ENCODE peak calls at places on chromosomes 7 and 10, in nine cellular contexts. J is astrocyte of the spinal cord, Y is neural progenitor cell, E is endothelial cell of umbilical vein, Q is hepatocyte, T is left ventricle myocardium inferior, H is mucosa of descending colon, V is endothelial cell, M is RWPE1. D is an unnamed sample.
A peak's percentile ranks its signal among the peaks of the same experiment; 100 is the strongest.

GRCh38 chr7:9822458-9823290 is 1151.0 kb upstream of the PHF14 start:
- DNase-seq in Y (no peak), M (no peak), J (no peak), V (no peak), E (no peak), Q (no peak), H (no peak), T (no peak), D (no peak)

GRCh38 chr7:7201583-7202374 is 19.4 kb downstream of the C1GALT1 start:
- DNase-seq in M (peak; percentile 51), J (no peak), V (peak; percentile 29), T (no peak), E (no peak), H (peak; percentile 74), Y (peak; percentile 42), Q (peak; percentile 34), D (peak; percentile 16)

GRCh38 chr7:65448824-65449504 is 75.3 kb downstream of the ZNF92 start:
- DNase-seq in T (no peak), Q (no peak), J (peak; percentile 83), V (no peak), H (no peak), Y (no peak), M (peak; percentile 78), E (peak; percentile 31), D (no peak)

GRCh38 chr10:124646483-124647352 is 97.5 kb downstream of the FAM53B start:
- DNase-seq in H (peak; percentile 64), T (peak; percentile 80), V (no peak), Q (peak; percentile 80), E (peak; percentile 95), M (peak; percentile 48), Y (no peak), J (peak; percentile 51), D (no peak)

GRCh38 chr7:118755067-118755625 is 530.6 kb downstream of the ANKRD7 start:
- DNase-seq in Y (no peak), J (no peak), Q (no peak), V (no peak), T (no peak), M (peak; percentile 68), H (no peak), E (no peak), D (no peak)

GRCh38 chr7:90760892-90761291 is 164.8 kb downstream of the CDK14 start:
- DNase-seq in M (no peak), V (no peak), T (no peak), H (no peak), E (no peak), Q (no peak), J (no peak), Y (no peak), D (no peak)

GRCh38 chr7:133114519-133114918 is 32.6 kb upstream of the CHCHD3 start:
- DNase-seq in T (no peak), Y (no peak), J (no peak), Q (no peak), M (no peak), H (no peak), E (no peak), V (no peak), D (no peak)

GRCh38 chr7:106092204-106092603 is 19.9 kb downstream of the SYPL1 start:
- DNase-seq in H (no peak), M (no peak), V (no peak), J (no peak), Q (no peak), E (no peak), Y (no peak), T (no peak), D (no peak)

GRCh38 chr7:12584940-12585339 is 14.4 kb downstream of the SCIN start:
- DNase-seq in H (peak; percentile 50), V (no peak), E (peak; percentile 6), Y (no peak), Q (no peak), T (no peak), M (no peak), J (no peak), D (no peak)

GRCh38 chr10:4733150-4733842 is 92.7 kb upstream of the AKR1E2 start:
- DNase-seq in T (no peak), Q (peak; percentile 21), V (no peak), J (no peak), E (peak; percentile 25), Y (no peak), H (no peak), M (peak; percentile 55), D (no peak)

GRCh38 chr10:122854648-122855047 is 9.0 kb upstream of the CUZD1 start:
- DNase-seq in J (peak; percentile 69), Y (no peak), E (peak; percentile 54), H (no peak), V (no peak), Q (no peak), T (no peak), M (peak; percentile 86), D (no peak)

GRCh38 chr7:39595102-39595620 is 28.2 kb upstream of the RALA start:
- DNase-seq in J (peak; percentile 40), T (no peak), Q (peak; percentile 33), Y (no peak), E (peak; percentile 97), V (no peak), H (no peak), M (no peak), D (no peak)

GRCh38 chr7:41069635-41070034 is 633.3 kb downstream of the INHBA start:
- DNase-seq in H (no peak), E (no peak), J (no peak), Y (no peak), V (no peak), T (no peak), Q (no peak), M (no peak), D (no peak)

GRCh38 chr10:69213601-69214311 is 6.4 kb upstream of the HKDC1 start:
- DNase-seq in Q (peak; percentile 28), J (no peak), M (no peak), T (no peak), Y (no peak), E (no peak), H (no peak), V (no peak), D (no peak)

GRCh38 chr7:30202671-30203070 is 67.9 kb downstream of the MTURN start:
- DNase-seq in Y (peak; percentile 8), T (no peak), Q (no peak), M (no peak), V (no peak), J (no peak), E (no peak), H (no peak), D (no peak)

GRCh38 chr10:72665925-72666324 is 26.0 kb upstream of the MCU start:
- DNase-seq in Y (no peak), J (no peak), V (no peak), T (no peak), M (peak; percentile 87), E (peak; percentile 19), Q (no peak), H (no peak), D (no peak)

GRCh38 chr10:125264091-125264490 is 103.7 kb upstream of the CTBP2 start:
- DNase-seq in V (no peak), Y (no peak), J (no peak), H (no peak), T (no peak), Q (no peak), M (no peak), E (no peak), D (no peak)

GRCh38 chr10:89001024-89001423 is 10.4 kb downstream of the FAS start:
- DNase-seq in J (no peak), V (no peak), M (no peak), H (no peak), E (no peak), Y (no peak), Q (no peak), T (no peak), D (no peak)

GRCh38 chr7:122314284-122314683 is 9.7 kb upstream of the FEZF1 start:
- DNase-seq in E (no peak), V (no peak), Q (no peak), J (no peak), M (no peak), Y (no peak), H (no peak), T (no peak), D (no peak)

GRCh38 chr7:30994206-30995100 is 30.7 kb downstream of the GHRHR start:
- DNase-seq in Y (no peak), E (no peak), H (no peak), Q (no peak), J (no peak), V (no peak), T (no peak), M (no peak), D (no peak)

GRCh38 chr10:97628228-97628627 is 5.1 kb downstream of the MORN4 start:
- DNase-seq in Q (no peak), J (no peak), Y (no peak), M (no peak), E (no peak), T (no peak), V (no peak), H (no peak), D (no peak)

GRCh38 chr7:156025675-156026074 is 213.4 kb upstream of the SHH start:
- DNase-seq in Q (no peak), J (no peak), Y (no peak), T (no peak), V (no peak), E (no peak), H (no peak), M (no peak), D (no peak)

GRCh38 chr7:128059143-128059975 is 28.1 kb upstream of the LRRC4 start:
- DNase-seq in E (no peak), Q (no peak), M (no peak), Y (peak; percentile 80), H (no peak), V (no peak), T (no peak), J (no peak), D (no peak)

GRCh38 chr10:100359030-100359432 is 12.0 kb downstream of the SCD start:
- DNase-seq in E (peak; percentile 81), V (no peak), J (no peak), Q (no peak), Y (no peak), H (no peak), M (no peak), T (no peak), D (no peak)
- TF ChIP-seq CTCF in E (no peak), V (no peak), J (no peak), Q (no peak), Y (no peak), H (no peak), M (no peak), T (no peak), D (no peak)

GRCh38 chr7:129948877-129949291 is 3.9 kb downstream of the UBE2H start:
- DNase-seq in M (peak; percentile 81), E (peak; percentile 98), H (peak; percentile 94), T (peak; percentile 84), V (peak; percentile 83), Y (peak; percentile 95), Q (peak; percentile 93), J (peak; percentile 92), D (peak; percentile 83)
- TF ChIP-seq CTCF in M (no peak), E (no peak), H (no peak), T (no peak), V (no peak), Y (no peak), Q (no peak), J (no peak), D (no peak)

GRCh38 chr10:77637986-77638765 is 568 bp upstream of the KCNMA1 start:
- DNase-seq in M (no peak), T (no peak), Y (peak; percentile 86), Q (peak; percentile 67), E (peak; percentile 25), J (peak; percentile 65), V (peak; percentile 52), H (peak; percentile 26), D (peak; percentile 74)
- TF ChIP-seq CTCF in M (no peak), T (no peak), Y (no peak), Q (no peak), E (no peak), J (no peak), V (no peak), H (no peak), D (no peak)

GRCh38 chr10:73818402-73818801 is 7.0 kb upstream of the NDST2 start:
- DNase-seq in H (no peak), M (no peak), V (no peak), J (no peak), E (no peak), Y (no peak), T (no peak), Q (no peak), D (no peak)
- TF ChIP-seq CTCF in H (no peak), M (no peak), V (no peak), J (peak; percentile 13), E (no peak), Y (no peak), T (no peak), Q (no peak), D (no peak)

D was measured in nephron progenitor cell.